ENCODE peak calls at places on chromosomes 1 and 21, in eight cellular contexts. M, T, A, H, X, D, J and K are unnamed samples.

GRCh38 chr21:44948426-44949120 is 8.7 kb downstream of the SLX9 start:
- DNase-seq in A (no peak), M (no peak), T (no peak), J (no peak), H (no peak), D (no peak), X (no peak), K (no peak)

GRCh38 chr1:25664800-25665199 is 48.2 kb downstream of the MAN1C1 start:
- DNase-seq in M (no peak), X (no peak), D (no peak), J (no peak), T (no peak), H (no peak), A (no peak), K (no peak)

GRCh38 chr1:77316006-77316405 is 34.2 kb downstream of the AK5 start:
- DNase-seq in A (no peak), J (no peak), M (no peak), H (no peak), X (no peak), T (no peak), D (no peak), K (no peak)

GRCh38 chr1:94416901-94417701 is 1.1 kb upstream of the ABCD3 start:
- DNase-seq in X (peak), J (peak), H (no peak), A (no peak), M (no peak), T (no peak), D (no peak), K (no peak)

GRCh38 chr1:1019122-1019999 is 559 bp upstream of the AGRN start:
- DNase-seq in H (peak), X (peak), T (peak), J (peak), D (peak), A (peak), M (peak), K (no peak)

GRCh38 chr1:8047112-8047511 is 21.0 kb upstream of the ERRFI1 start:
- DNase-seq in M (no peak), T (no peak), D (no peak), X (no peak), A (no peak), J (no peak), H (no peak), K (no peak)

GRCh38 chr1:22855668-22856606 is 116.7 kb downstream of the LACTBL1 start:
- DNase-seq in A (no peak), J (peak), X (no peak), H (no peak), T (no peak), D (no peak), M (no peak), K (no peak)

GRCh38 chr1:154427173-154428139 is 22.3 kb downstream of the IL6R start:
- DNase-seq in X (peak), M (no peak), D (no peak), H (no peak), T (no peak), J (no peak), A (no peak), K (no peak)